ENCODE peak calls at places on chromosomes 4 and X, in seven cellular contexts. K is HCT116, J is MCF 10A, C is fibroblast of the aortic adventitia, A is spleen, S is progenitor cell of endocrine pancreas, B is AG10803. O is an unnamed sample.

GRCh38 chrX:11606408-11606807 is 59.3 kb downstream of the ARHGAP6 start:
- DNase-seq in S (no peak), A (no peak), K (no peak), C (no peak), J (no peak), B (no peak), O (no peak)

GRCh38 chrX:155086202-155086840 is 15.0 kb downstream of the BRCC3 start:
- DNase-seq in J (peak; percentile 62), S (no peak), C (peak; percentile 36), B (peak; percentile 17), A (peak; percentile 71), K (peak; percentile 31), O (peak; percentile 12)

GRCh38 chrX:124940536-124940935 is 379.1 kb upstream of the TEX13C start:
- DNase-seq in K (no peak), S (no peak), B (no peak), C (no peak), J (no peak), A (no peak), O (no peak)

GRCh38 chr4:3447431-3448395 is 5.9 kb downstream of the HGFAC start:
- DNase-seq in S (no peak), B (no peak), J (no peak), C (no peak), K (no peak), A (no peak), O (no peak)

GRCh38 chr4:170229021-170229420 is 139.3 kb upstream of the AADAT start:
- DNase-seq in S (no peak), C (no peak), J (no peak), K (no peak), B (no peak), A (no peak), O (no peak)

GRCh38 chr4:128483041-128483440 is 195.4 kb upstream of the PGRMC2 start:
- DNase-seq in B (no peak), S (no peak), A (no peak), K (no peak), C (peak; percentile 27), J (no peak), O (no peak)

GRCh38 chrX:139844163-139844562 is 88.7 kb downstream of the ATP11C start:
- DNase-seq in B (no peak), S (no peak), C (no peak), J (no peak), A (no peak), K (no peak), O (no peak)

GRCh38 chrX:122363112-122363511 is 821.0 kb upstream of the GRIA3 start:
- DNase-seq in B (no peak), C (no peak), K (no peak), S (no peak), J (peak; percentile 36), A (peak; percentile 51), O (no peak)

GRCh38 chr4:59393780-59394179 is 1806.3 kb upstream of the ADGRL3 start:
- DNase-seq in J (no peak), K (no peak), C (no peak), B (no peak), S (no peak), A (no peak), O (no peak)

GRCh38 chr4:132838244-132838643 is 310.9 kb upstream of the PCDH10 start:
- DNase-seq in C (no peak), B (no peak), S (no peak), K (no peak), J (no peak), A (no peak), O (no peak)

GRCh38 chr4:98566491-98567008 is 91.9 kb downstream of the TSPAN5 start:
- DNase-seq in K (no peak), S (no peak), C (peak; percentile 27), J (no peak), B (peak; percentile 50), A (no peak), O (peak; percentile 50)

GRCh38 chr4:48131736-48132135 is 2.3 kb downstream of the TXK start:
- DNase-seq in A (no peak), J (no peak), K (no peak), B (no peak), S (no peak), C (no peak), O (no peak)

GRCh38 chr4:57342406-57342805 is 232.2 kb upstream of the IGFBP7 start:
- DNase-seq in C (peak; percentile 27), S (no peak), J (peak; percentile 20), A (no peak), B (peak; percentile 13), K (no peak), O (peak; percentile 2)

GRCh38 chrX:16202943-16203342 is 35.7 kb downstream of the MAGEB17 start:
- DNase-seq in J (no peak), C (no peak), B (no peak), K (no peak), A (no peak), S (no peak), O (no peak)

GRCh38 chrX:45756562-45756961 is 555.9 kb upstream of the DIPK2B start:
- DNase-seq in S (no peak), B (no peak), A (no peak), K (no peak), C (no peak), J (no peak), O (no peak)

GRCh38 chr4:168183717-168184571 is 91.6 kb downstream of the ANXA10 start:
- DNase-seq in B (peak; percentile 43), C (peak; percentile 68), K (peak; percentile 43), A (no peak), S (no peak), J (peak; percentile 50), O (peak; percentile 59)

GRCh38 chrX:48897157-48897620 is 379 bp downstream of the TIMM17B start:
- DNase-seq in A (peak; percentile 89), C (peak; percentile 59), J (peak; percentile 78), K (peak; percentile 70), S (peak; percentile 64), B (peak; percentile 64), O (peak; percentile 66)

GRCh38 chr4:52657630-52658501 is 1.2 kb downstream of the USP46 start:
- DNase-seq in B (peak; percentile 63), C (peak; percentile 48), K (peak; percentile 6), A (no peak), S (no peak), J (peak; percentile 30), O (peak; percentile 69)

GRCh38 chr4:4759883-4760282 is 99.6 kb upstream of the MSX1 start:
- DNase-seq in C (no peak), A (no peak), J (no peak), S (no peak), K (no peak), B (no peak), O (no peak)
- TF ChIP-seq CTCF in C (no peak), A (no peak), J (no peak), S (no peak), K (no peak), B (no peak), O (no peak)

DNA sequence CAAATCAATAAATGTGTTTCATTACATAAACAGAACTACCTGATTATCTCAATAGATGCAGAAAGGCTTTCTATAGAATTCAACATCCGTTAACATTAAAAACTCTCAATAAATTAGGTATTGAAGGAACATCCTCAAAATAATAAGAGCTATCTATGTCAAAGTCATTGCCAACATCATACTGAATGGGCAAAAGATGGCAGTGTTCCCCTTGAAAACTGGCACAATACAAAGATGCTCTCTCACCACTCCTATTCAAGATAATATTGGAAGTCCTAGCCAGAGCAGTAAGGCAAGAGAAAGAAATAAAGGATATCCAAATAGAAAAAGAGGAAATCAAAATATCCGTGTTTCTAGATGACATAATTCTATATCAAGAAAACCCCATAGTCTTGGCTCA is 466.4 kb downstream of the MAGEE1 start:
- DNase-seq in B (no peak), K (no peak), A (no peak), S (no peak), J (no peak), C (peak; percentile 20), O (no peak)
- TF ChIP-seq CTCF in B (no peak), K (no peak), A (no peak), S (no peak), J (no peak), C (no peak), O (no peak)

GRCh38 chr4:116705466-116705865 is 379.9 kb downstream of the TRAM1L1 start:
- DNase-seq in C (no peak), K (no peak), B (no peak), S (no peak), A (peak; percentile 71), J (no peak), O (no peak)

GRCh38 chr4:116702949-116703348 is 382.4 kb downstream of the TRAM1L1 start:
- DNase-seq in S (no peak), J (peak; percentile 17), K (no peak), A (no peak), B (no peak), C (no peak), O (no peak)
- TF ChIP-seq CTCF in S (no peak), J (no peak), K (peak; percentile 49), A (no peak), B (no peak), C (no peak), O (no peak)

DNA sequence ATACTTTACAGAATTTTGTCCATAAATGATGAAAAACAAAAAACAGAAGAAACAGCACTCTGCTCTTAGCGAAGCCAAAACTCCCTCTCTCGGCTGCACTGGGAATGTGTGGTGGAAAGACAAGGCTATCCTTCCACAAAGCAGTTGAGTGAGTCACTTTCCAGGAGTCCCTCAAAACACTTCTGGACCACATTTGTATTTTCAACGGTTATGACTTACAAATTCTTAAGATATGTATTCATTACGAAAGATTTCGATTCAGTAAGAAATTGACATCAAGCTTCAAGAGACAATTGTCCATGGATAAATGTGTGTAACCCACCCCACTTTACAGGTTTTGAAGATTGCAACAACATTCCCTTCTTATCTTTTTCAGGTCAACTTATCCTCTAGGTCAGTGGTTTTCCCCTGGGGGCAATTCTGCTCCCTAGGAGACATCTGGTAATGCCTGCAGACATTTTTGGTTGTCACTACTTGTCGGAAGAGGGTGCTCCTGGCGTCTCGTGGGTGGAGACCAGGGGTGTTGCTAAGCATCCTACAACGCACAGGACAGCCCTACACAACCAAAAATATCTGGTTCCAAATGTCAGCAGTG is 66.7 kb upstream of the MTNR1A start:
- DNase-seq in C (peak; percentile 88), S (no peak), J (peak; percentile 68), K (no peak), B (peak; percentile 92), A (no peak), O (peak; percentile 95)
- TF ChIP-seq CTCF in C (peak; percentile 75), S (no peak), J (no peak), K (no peak), B (peak; percentile 85), A (no peak), O (peak; percentile 59)

GRCh38 chr4:134867027-134867426 is 665.4 kb upstream of the PABPC4L start:
- DNase-seq in A (no peak), K (no peak), C (no peak), B (no peak), J (no peak), S (no peak), O (no peak)

GRCh38 chr4:134862116-134862515 is 660.5 kb upstream of the PABPC4L start:
- DNase-seq in J (no peak), K (no peak), B (no peak), A (no peak), S (no peak), C (no peak), O (peak; percentile 1)

DNA sequence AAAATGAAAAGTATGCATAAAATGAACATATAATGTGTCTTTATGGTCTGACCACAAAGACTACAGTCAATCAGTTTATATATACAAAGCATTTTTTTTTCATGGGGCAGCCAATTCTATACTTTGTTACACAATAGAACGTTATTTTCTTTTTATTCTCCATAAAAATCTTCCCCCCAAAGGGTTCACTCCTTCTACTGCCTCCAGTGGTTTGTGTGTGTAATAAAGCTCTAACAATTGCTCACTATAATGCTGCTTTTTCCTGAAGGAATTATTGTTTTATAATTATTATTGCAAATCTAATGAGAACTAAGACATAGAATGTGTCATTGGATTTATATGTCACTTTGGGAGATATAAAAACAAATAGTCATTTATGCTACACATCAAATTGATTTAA is 664.1 kb upstream of the PABPC4L start:
- DNase-seq in K (no peak), J (no peak), C (no peak), A (no peak), S (no peak), B (no peak), O (no peak)
- TF ChIP-seq CTCF in K (peak; percentile 54), J (peak; percentile 22), C (no peak), A (no peak), S (peak; percentile 40), B (no peak), O (no peak)

O was measured in IMR-90.